ENCODE peak calls at places on chromosomes 12 and 14, in five cellular contexts. One of them, this sample, is unnamed.
A peak's percentile ranks its signal among the peaks of the same experiment; 100 is the strongest.

GRCh38 chr12:49552014-49552413 is 13.2 kb downstream of the KCNH3 start:
- DNase-seq in effector memory CD4-positive, alpha-beta T cell: no peak
- DNase-seq in right cardiac atrium: peak; percentile 60
- DNase-seq in pancreas: peak; percentile 68
- DNase-seq in breast epithelium: no peak
- DNase-seq in this sample: peak; percentile 16

GRCh38 chr12:38949363-38949762 is 44.0 kb upstream of the CPNE8 start:
- DNase-seq in right cardiac atrium: no peak
- DNase-seq in effector memory CD4-positive, alpha-beta T cell: no peak
- DNase-seq in breast epithelium: no peak
- DNase-seq in pancreas: no peak
- DNase-seq in this sample: no peak

GRCh38 chr14:70707138-70708038 is 65.7 kb downstream of the TTC9 start:
- DNase-seq in right cardiac atrium: no peak
- DNase-seq in effector memory CD4-positive, alpha-beta T cell: no peak
- DNase-seq in breast epithelium: no peak
- DNase-seq in pancreas: peak; percentile 62
- DNase-seq in this sample: no peak

GRCh38 chr12:49019435-49020317 is 1.1 kb upstream of the PRKAG1 start:
- DNase-seq in pancreas: no peak
- DNase-seq in breast epithelium: no peak
- DNase-seq in right cardiac atrium: no peak
- DNase-seq in effector memory CD4-positive, alpha-beta T cell: peak; percentile 12
- DNase-seq in this sample: no peak

GRCh38 chr14:104035300-104035699 is 50.2 kb upstream of the ASPG start:
- DNase-seq in breast epithelium: no peak
- DNase-seq in pancreas: no peak
- DNase-seq in right cardiac atrium: no peak
- DNase-seq in effector memory CD4-positive, alpha-beta T cell: no peak
- DNase-seq in this sample: no peak

GRCh38 chr12:2492166-2492705 is 302.5 kb upstream of the FKBP4 start:
- DNase-seq in pancreas: no peak
- DNase-seq in effector memory CD4-positive, alpha-beta T cell: no peak
- DNase-seq in right cardiac atrium: no peak
- DNase-seq in breast epithelium: no peak
- DNase-seq in this sample: no peak

GRCh38 chr12:6039894-6040601 is 84.4 kb downstream of the VWF start:
- DNase-seq in pancreas: no peak
- DNase-seq in right cardiac atrium: peak; percentile 71
- DNase-seq in effector memory CD4-positive, alpha-beta T cell: peak; percentile 23
- DNase-seq in breast epithelium: no peak
- DNase-seq in this sample: peak; percentile 59

GRCh38 chr12:122757568-122757967 is 4.9 kb downstream of the DENR start:
- DNase-seq in right cardiac atrium: no peak
- DNase-seq in breast epithelium: no peak
- DNase-seq in pancreas: no peak
- DNase-seq in effector memory CD4-positive, alpha-beta T cell: no peak
- DNase-seq in this sample: no peak

GRCh38 chr12:110782068-110782467 is 39.4 kb upstream of the PPP1CC start:
- DNase-seq in pancreas: no peak
- DNase-seq in right cardiac atrium: no peak
- DNase-seq in breast epithelium: no peak
- DNase-seq in effector memory CD4-positive, alpha-beta T cell: no peak
- DNase-seq in this sample: no peak

GRCh38 chr12:93722757-93723567 is 45.8 kb downstream of the CRADD start:
- DNase-seq in effector memory CD4-positive, alpha-beta T cell: no peak
- DNase-seq in pancreas: no peak
- DNase-seq in right cardiac atrium: peak; percentile 50
- DNase-seq in breast epithelium: no peak
- DNase-seq in this sample: no peak

GRCh38 chr12:93720559-93720958 is 43.4 kb downstream of the CRADD start:
- DNase-seq in breast epithelium: no peak
- DNase-seq in right cardiac atrium: no peak
- DNase-seq in pancreas: no peak
- DNase-seq in effector memory CD4-positive, alpha-beta T cell: no peak
- DNase-seq in this sample: no peak

GRCh38 chr12:93722179-93722578 is 45.0 kb downstream of the CRADD start:
- DNase-seq in breast epithelium: no peak
- DNase-seq in pancreas: no peak
- DNase-seq in right cardiac atrium: no peak
- DNase-seq in effector memory CD4-positive, alpha-beta T cell: no peak
- DNase-seq in this sample: no peak

GRCh38 chr12:93725531-93725930 is 48.4 kb downstream of the CRADD start:
- DNase-seq in right cardiac atrium: no peak
- DNase-seq in breast epithelium: no peak
- DNase-seq in pancreas: no peak
- DNase-seq in effector memory CD4-positive, alpha-beta T cell: no peak
- DNase-seq in this sample: no peak

GRCh38 chr12:93723568-93723930 is 46.4 kb downstream of the CRADD start:
- DNase-seq in breast epithelium: no peak
- DNase-seq in pancreas: no peak
- DNase-seq in right cardiac atrium: no peak
- DNase-seq in effector memory CD4-positive, alpha-beta T cell: no peak
- DNase-seq in this sample: no peak
- H3K27ac ChIP-seq in breast epithelium: no peak overlapping the region
- H3K27ac ChIP-seq in pancreas: no peak overlapping the region
- H3K27ac ChIP-seq in right cardiac atrium: no peak overlapping the region
- H3K27ac ChIP-seq in effector memory CD4-positive, alpha-beta T cell: no peak overlapping the region
- H3K27ac ChIP-seq in this sample: no peak overlapping the region

DNA sequence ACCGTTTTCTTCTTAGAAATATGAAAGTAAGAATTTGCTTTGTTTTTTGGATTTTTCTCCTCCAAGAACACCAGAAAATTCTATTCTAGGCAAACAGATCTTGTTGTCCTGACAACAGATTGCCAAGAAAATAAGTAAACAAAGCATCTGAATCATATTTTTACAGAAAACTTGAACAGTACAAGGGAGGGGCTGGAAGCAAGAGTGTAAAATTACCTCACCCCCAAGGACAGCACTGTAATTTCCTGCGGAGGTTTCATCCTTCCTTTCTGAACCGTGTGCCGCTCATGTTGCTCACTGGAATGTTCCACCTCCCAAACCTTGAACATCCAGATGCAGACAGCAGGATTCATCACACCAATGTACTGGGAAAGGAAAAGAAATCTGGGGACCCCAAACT is 5.4 kb upstream of the CAMKK2 start:
- DNase-seq in effector memory CD4-positive, alpha-beta T cell: no peak
- DNase-seq in right cardiac atrium: no peak
- DNase-seq in breast epithelium: no peak
- DNase-seq in pancreas: no peak
- DNase-seq in this sample: no peak
- H3K27ac ChIP-seq in effector memory CD4-positive, alpha-beta T cell: no peak overlapping the region
- H3K27ac ChIP-seq in right cardiac atrium: no peak overlapping the region
- H3K27ac ChIP-seq in breast epithelium: no peak overlapping the region
- H3K27ac ChIP-seq in pancreas: no peak overlapping the region
- H3K27ac ChIP-seq in this sample: no peak overlapping the region

DNA sequence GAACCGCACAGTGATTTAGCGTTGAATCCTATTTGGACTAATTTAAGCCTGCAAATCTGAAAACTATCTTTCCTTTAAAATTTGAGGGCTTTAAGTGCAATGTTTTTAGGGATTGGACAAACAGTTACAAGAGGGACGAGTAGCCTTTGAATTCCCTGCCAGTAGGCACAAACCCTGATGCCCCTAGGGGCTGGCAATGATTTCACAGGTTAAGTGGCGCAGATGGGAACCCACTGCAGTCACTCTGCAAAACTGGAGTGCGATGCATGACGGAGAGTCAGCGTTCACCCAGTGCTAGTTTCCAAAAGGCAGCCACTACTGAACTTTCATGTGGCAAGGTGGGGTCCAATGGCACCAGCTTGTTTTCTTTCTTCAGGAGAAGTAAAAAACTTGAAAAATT is 99.4 kb upstream of the FRMD6 start:
- DNase-seq in right cardiac atrium: no peak
- DNase-seq in effector memory CD4-positive, alpha-beta T cell: no peak
- DNase-seq in breast epithelium: no peak
- DNase-seq in pancreas: no peak
- DNase-seq in this sample: no peak
- H3K27ac ChIP-seq in right cardiac atrium: no peak overlapping the region
- H3K27ac ChIP-seq in effector memory CD4-positive, alpha-beta T cell: no peak overlapping the region
- H3K27ac ChIP-seq in breast epithelium: no peak overlapping the region
- H3K27ac ChIP-seq in pancreas: no peak overlapping the region
- H3K27ac ChIP-seq in this sample: no peak overlapping the region

DNA sequence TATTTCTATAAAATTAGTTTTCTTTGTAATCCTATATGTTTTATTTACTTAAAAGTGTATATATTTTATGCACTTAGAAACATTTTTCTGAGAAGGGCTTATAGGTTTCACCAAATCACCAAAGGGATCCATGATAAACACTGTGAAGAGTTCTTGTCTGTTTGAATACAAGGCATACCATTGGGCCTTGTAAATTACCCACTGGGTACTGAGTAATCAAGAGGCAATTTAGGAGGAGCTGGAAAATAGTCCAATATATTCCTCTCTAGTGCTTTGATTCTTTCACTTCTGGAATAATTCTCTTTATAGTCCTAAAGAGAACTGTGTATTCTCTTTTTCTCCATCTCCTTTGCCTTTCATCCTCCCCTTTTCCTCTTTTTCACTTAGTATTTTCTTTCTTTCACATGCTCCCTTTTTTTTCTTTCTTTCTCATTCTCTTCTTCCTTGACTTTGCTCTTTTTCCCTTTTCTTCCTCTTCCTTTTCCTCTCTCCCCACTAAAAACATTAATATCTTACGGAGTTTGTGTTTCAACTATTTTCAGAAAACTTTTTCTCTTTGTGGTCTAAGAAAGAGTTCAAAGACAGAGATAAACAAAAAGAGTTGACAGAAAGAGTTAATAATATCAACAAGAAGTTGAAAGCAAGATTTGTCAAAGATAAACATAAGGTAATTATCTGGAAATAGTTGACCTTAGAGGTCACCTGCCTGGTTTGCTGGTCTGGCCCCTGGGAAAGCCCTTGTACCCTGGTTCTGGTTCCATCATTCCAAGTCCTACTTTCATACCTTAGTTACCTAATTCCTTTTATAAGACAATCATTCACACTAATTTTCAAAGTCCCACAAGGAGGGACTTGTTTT is 435.3 kb downstream of the RAD51B start:
- DNase-seq in breast epithelium: no peak
- DNase-seq in pancreas: no peak
- DNase-seq in right cardiac atrium: no peak
- DNase-seq in effector memory CD4-positive, alpha-beta T cell: no peak
- DNase-seq in this sample: no peak
- H3K27ac ChIP-seq in breast epithelium: peak overlapping the region; percentile 70
- H3K27ac ChIP-seq in pancreas: no peak overlapping the region
- H3K27ac ChIP-seq in right cardiac atrium: no peak overlapping the region
- H3K27ac ChIP-seq in effector memory CD4-positive, alpha-beta T cell: no peak overlapping the region
- H3K27ac ChIP-seq in this sample: no peak overlapping the region

DNA sequence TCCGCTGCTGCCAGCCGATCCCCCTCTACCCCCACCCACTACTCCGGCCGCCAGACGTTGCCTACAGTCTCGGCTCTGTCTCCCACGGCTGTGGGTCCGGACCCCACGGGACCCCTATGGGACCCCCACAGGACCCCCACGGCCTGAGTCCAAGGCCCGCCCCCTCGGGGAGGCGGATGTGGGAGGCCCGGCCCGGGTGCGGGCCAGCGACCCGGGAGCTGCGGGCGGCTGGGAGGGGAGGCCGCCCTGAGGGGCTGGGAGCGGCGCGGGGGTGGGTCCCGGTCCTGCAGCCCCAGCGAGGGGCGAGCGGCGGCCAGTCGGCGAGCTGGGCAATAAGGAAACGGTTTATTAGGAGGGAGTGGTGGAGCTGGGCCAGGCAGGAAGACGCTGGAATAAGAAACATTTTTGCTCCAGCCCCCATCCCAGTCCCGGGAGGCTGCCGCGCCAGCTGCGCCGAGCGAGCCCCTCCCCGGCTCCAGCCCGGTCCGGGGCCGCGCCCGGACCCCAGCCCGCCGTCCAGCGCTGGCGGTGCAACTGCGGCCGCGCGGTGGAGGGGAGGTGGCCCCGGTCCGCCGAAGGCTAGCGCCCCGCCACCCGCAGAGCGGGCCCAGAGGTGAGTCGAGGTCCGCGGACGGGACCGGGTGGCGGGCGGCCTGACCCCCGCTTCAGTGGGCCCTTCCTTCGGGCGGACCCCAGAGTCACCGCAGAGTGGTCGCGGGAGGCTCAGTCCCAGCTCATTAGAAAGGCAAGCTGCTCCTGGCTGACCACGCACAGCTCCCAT is at the start of gene ACVRL1:
- DNase-seq in effector memory CD4-positive, alpha-beta T cell: no peak
- DNase-seq in right cardiac atrium: peak; percentile 84
- DNase-seq in pancreas: no peak
- DNase-seq in breast epithelium: no peak
- DNase-seq in this sample: no peak
- H3K27ac ChIP-seq in effector memory CD4-positive, alpha-beta T cell: no peak within 1 kb of the TSS
- H3K27ac ChIP-seq in right cardiac atrium: peak within 1 kb of the TSS; percentile 95
- H3K27ac ChIP-seq in pancreas: no peak within 1 kb of the TSS
- H3K27ac ChIP-seq in breast epithelium: peak within 1 kb of the TSS; percentile 97
- H3K27ac ChIP-seq in this sample: peak within 1 kb of the TSS; percentile 51